ENCODE peak calls at places on chromosomes 1 and 21, in six cellular contexts. One of them, this sample, is unnamed.

GRCh38 chr1:53536606-53537005 is 77.4 kb downstream of the DMRTB1 start:
- DNase-seq in HFF-Myc: no peak
- DNase-seq in OCI-LY7: no peak
- DNase-seq in endothelial cell of umbilical vein: no peak
- DNase-seq in H9: no peak
- DNase-seq in A549: no peak
- DNase-seq in this sample: no peak

GRCh38 chr1:23460519-23460918 is 23.5 kb downstream of the ASAP3 start:
- DNase-seq in HFF-Myc: no peak
- DNase-seq in H9: no peak
- DNase-seq in endothelial cell of umbilical vein: no peak
- DNase-seq in OCI-LY7: no peak
- DNase-seq in A549: no peak
- DNase-seq in this sample: no peak

GRCh38 chr1:2093636-2094035 is 43.4 kb downstream of the PRKCZ start:
- DNase-seq in OCI-LY7: no peak
- DNase-seq in A549: no peak
- DNase-seq in HFF-Myc: no peak
- DNase-seq in endothelial cell of umbilical vein: no peak
- DNase-seq in H9: no peak
- DNase-seq in this sample: no peak

GRCh38 chr1:20511518-20512428 is 3.8 kb upstream of the MUL1 start:
- DNase-seq in H9: no peak
- DNase-seq in A549: no peak
- DNase-seq in OCI-LY7: peak; percentile 80
- DNase-seq in endothelial cell of umbilical vein: no peak
- DNase-seq in HFF-Myc: no peak
- DNase-seq in this sample: peak; percentile 69

GRCh38 chr1:29317916-29318530 is 81.7 kb downstream of the PTPRU start:
- DNase-seq in H9: no peak
- DNase-seq in HFF-Myc: no peak
- DNase-seq in OCI-LY7: no peak
- DNase-seq in endothelial cell of umbilical vein: no peak
- DNase-seq in A549: no peak
- DNase-seq in this sample: no peak

GRCh38 chr1:219784660-219785391 is 143.5 kb downstream of the SLC30A10 start:
- DNase-seq in OCI-LY7: no peak
- DNase-seq in HFF-Myc: no peak
- DNase-seq in H9: no peak
- DNase-seq in endothelial cell of umbilical vein: no peak
- DNase-seq in A549: no peak
- DNase-seq in this sample: peak; percentile 42

GRCh38 chr1:167000546-167000945 is 11.5 kb downstream of the MAEL start:
- DNase-seq in A549: no peak
- DNase-seq in H9: no peak
- DNase-seq in HFF-Myc: no peak
- DNase-seq in endothelial cell of umbilical vein: no peak
- DNase-seq in OCI-LY7: no peak
- DNase-seq in this sample: no peak

GRCh38 chr1:192445849-192446489 is 129.2 kb downstream of the RGS21 start:
- DNase-seq in A549: no peak
- DNase-seq in HFF-Myc: peak; percentile 31
- DNase-seq in OCI-LY7: peak; percentile 53
- DNase-seq in endothelial cell of umbilical vein: peak; percentile 71
- DNase-seq in H9: no peak
- DNase-seq in this sample: peak; percentile 63

GRCh38 chr1:176055398-176055797 is 151.7 kb downstream of the COP1 start:
- DNase-seq in H9: no peak
- DNase-seq in A549: no peak
- DNase-seq in HFF-Myc: no peak
- DNase-seq in endothelial cell of umbilical vein: no peak
- DNase-seq in OCI-LY7: no peak
- DNase-seq in this sample: no peak

GRCh38 chr1:76012341-76013208 is 62.0 kb upstream of the ST6GALNAC3 start:
- DNase-seq in HFF-Myc: no peak
- DNase-seq in OCI-LY7: no peak
- DNase-seq in endothelial cell of umbilical vein: no peak
- DNase-seq in A549: no peak
- DNase-seq in H9: no peak
- DNase-seq in this sample: no peak

GRCh38 chr1:150650193-150650592 is 20.8 kb upstream of the ENSA start:
- DNase-seq in H9: no peak
- DNase-seq in endothelial cell of umbilical vein: no peak
- DNase-seq in A549: no peak
- DNase-seq in OCI-LY7: no peak
- DNase-seq in HFF-Myc: no peak
- DNase-seq in this sample: peak; percentile 9

GRCh38 chr1:118115567-118116272 is 69.3 kb downstream of the SPAG17 start:
- DNase-seq in A549: no peak
- DNase-seq in endothelial cell of umbilical vein: peak; percentile 19
- DNase-seq in OCI-LY7: no peak
- DNase-seq in HFF-Myc: no peak
- DNase-seq in H9: no peak
- DNase-seq in this sample: peak; percentile 55

GRCh38 chr21:14572206-14572780 is 26.2 kb upstream of the SAMSN1 start:
- DNase-seq in HFF-Myc: no peak
- DNase-seq in H9: no peak
- DNase-seq in endothelial cell of umbilical vein: no peak
- DNase-seq in A549: no peak
- DNase-seq in OCI-LY7: no peak
- DNase-seq in this sample: no peak

GRCh38 chr1:212605441-212605976 is 3.1 kb upstream of the ATF3 start:
- DNase-seq in HFF-Myc: no peak
- DNase-seq in endothelial cell of umbilical vein: peak; percentile 19
- DNase-seq in OCI-LY7: no peak
- DNase-seq in A549: no peak
- DNase-seq in H9: no peak
- DNase-seq in this sample: no peak

GRCh38 chr1:86062458-86062857 is 94.1 kb downstream of the COL24A1 start:
- DNase-seq in A549: no peak
- DNase-seq in H9: no peak
- DNase-seq in HFF-Myc: no peak
- DNase-seq in endothelial cell of umbilical vein: peak; percentile 8
- DNase-seq in OCI-LY7: no peak
- DNase-seq in this sample: peak; percentile 15

GRCh38 chr1:2151252-2151651 is 43.3 kb downstream of the FAAP20 start:
- DNase-seq in endothelial cell of umbilical vein: no peak
- DNase-seq in A549: no peak
- DNase-seq in HFF-Myc: no peak
- DNase-seq in OCI-LY7: no peak
- DNase-seq in H9: no peak
- DNase-seq in this sample: no peak

GRCh38 chr1:155050560-155051341 is at the start of gene ADAM15:
- DNase-seq in A549: peak; percentile 90
- DNase-seq in endothelial cell of umbilical vein: peak; percentile 81
- DNase-seq in OCI-LY7: peak; percentile 86
- DNase-seq in H9: peak; percentile 84
- DNase-seq in HFF-Myc: peak; percentile 44
- DNase-seq in this sample: peak; percentile 69

GRCh38 chr1:87151500-87152421 is 176.9 kb upstream of the LMO4 start:
- DNase-seq in OCI-LY7: peak; percentile 40
- DNase-seq in H9: peak; percentile 85
- DNase-seq in HFF-Myc: no peak
- DNase-seq in A549: no peak
- DNase-seq in endothelial cell of umbilical vein: peak; percentile 64
- DNase-seq in this sample: peak; percentile 63

GRCh38 chr1:147189514-147189913 is 17.2 kb upstream of the PRKAB2 start:
- DNase-seq in OCI-LY7: no peak
- DNase-seq in H9: no peak
- DNase-seq in endothelial cell of umbilical vein: no peak
- DNase-seq in A549: no peak
- DNase-seq in HFF-Myc: no peak
- DNase-seq in this sample: no peak
- TF ChIP-seq CTCF in OCI-LY7: no peak
- TF ChIP-seq CTCF in H9: no peak
- TF ChIP-seq CTCF in endothelial cell of umbilical vein: no peak
- TF ChIP-seq CTCF in A549: no peak
- TF ChIP-seq CTCF in HFF-Myc: no peak
- TF ChIP-seq CTCF in this sample: no peak

GRCh38 chr21:25929859-25930520 is 195.2 kb downstream of the GABPA start:
- DNase-seq in HFF-Myc: no peak
- DNase-seq in OCI-LY7: no peak
- DNase-seq in endothelial cell of umbilical vein: no peak
- DNase-seq in A549: no peak
- DNase-seq in H9: no peak
- DNase-seq in this sample: peak; percentile 42
- TF ChIP-seq CTCF in HFF-Myc: no peak
- TF ChIP-seq CTCF in OCI-LY7: no peak
- TF ChIP-seq CTCF in endothelial cell of umbilical vein: no peak
- TF ChIP-seq CTCF in A549: no peak
- TF ChIP-seq CTCF in H9: no peak
- TF ChIP-seq CTCF in this sample: no peak

DNA sequence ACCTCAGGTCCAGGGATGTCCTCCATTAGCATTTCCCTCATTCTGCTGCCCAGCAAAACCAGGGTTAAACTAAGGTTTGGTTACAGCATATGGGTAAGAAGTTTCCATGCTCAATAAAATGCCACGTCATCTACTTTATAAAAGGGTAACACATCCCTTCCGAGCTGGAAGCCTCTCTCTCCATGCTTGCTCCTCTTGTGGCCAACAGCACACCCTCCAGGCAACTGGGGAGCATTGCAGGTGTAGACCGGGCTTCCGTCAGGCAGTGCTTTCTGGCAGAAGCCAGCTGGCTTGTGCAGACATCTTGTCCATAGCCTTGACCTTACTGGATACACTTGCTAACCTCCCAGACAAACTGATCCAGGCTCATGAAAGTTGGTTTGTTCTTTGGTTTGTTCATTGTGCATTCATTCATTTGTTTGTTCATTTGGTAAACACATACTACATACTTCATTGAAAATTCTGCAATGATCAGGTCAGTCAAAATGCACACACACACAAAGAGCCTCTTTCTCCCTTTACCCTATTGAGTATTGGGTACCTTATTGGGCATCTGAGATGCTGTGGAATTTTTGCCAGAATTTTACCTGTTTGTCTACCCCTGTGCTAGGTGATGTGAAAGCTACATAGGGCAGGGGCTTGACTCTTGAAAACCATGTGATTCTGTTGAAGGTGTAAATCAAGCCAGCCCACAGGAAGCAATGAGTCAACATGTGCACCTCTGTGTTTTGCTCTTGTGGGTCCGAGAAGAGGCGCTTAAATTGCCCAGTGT is 422.8 kb downstream of the CAMTA1 start:
- DNase-seq in OCI-LY7: peak; percentile 35
- DNase-seq in endothelial cell of umbilical vein: peak; percentile 59
- DNase-seq in H9: peak; percentile 87
- DNase-seq in A549: peak; percentile 13
- DNase-seq in HFF-Myc: peak; percentile 41
- DNase-seq in this sample: peak; percentile 72
- TF ChIP-seq CTCF in OCI-LY7: peak; percentile 74
- TF ChIP-seq CTCF in endothelial cell of umbilical vein: peak; percentile 62
- TF ChIP-seq CTCF in H9: peak; percentile 97
- TF ChIP-seq CTCF in A549: no peak
- TF ChIP-seq CTCF in HFF-Myc: peak; percentile 85
- TF ChIP-seq CTCF in this sample: peak; percentile 88

DNA sequence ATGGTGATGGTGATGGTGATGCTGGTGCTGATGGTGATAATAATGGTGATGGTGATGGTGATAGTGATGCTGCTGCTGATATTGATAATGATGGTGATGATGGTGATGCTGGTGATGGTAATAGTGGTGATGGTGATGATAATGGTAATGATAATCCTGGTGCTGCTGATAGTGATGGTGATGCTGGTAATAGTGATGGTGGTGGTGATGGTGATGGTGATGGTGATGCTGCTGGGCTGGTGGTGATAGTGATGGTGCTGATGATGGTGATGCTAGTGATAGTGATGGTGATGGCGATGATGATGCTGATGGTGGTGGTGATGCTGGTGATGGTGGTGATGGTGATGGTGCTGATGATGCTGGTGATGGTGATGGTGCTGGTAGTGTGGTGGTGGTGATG is 58.4 kb upstream of the IGSF21 start:
- DNase-seq in HFF-Myc: no peak
- DNase-seq in OCI-LY7: no peak
- DNase-seq in A549: no peak
- DNase-seq in endothelial cell of umbilical vein: no peak
- DNase-seq in H9: no peak
- DNase-seq in this sample: no peak
- TF ChIP-seq CTCF in HFF-Myc: no peak
- TF ChIP-seq CTCF in OCI-LY7: no peak
- TF ChIP-seq CTCF in A549: no peak
- TF ChIP-seq CTCF in endothelial cell of umbilical vein: no peak
- TF ChIP-seq CTCF in H9: no peak
- TF ChIP-seq CTCF in this sample: no peak

DNA sequence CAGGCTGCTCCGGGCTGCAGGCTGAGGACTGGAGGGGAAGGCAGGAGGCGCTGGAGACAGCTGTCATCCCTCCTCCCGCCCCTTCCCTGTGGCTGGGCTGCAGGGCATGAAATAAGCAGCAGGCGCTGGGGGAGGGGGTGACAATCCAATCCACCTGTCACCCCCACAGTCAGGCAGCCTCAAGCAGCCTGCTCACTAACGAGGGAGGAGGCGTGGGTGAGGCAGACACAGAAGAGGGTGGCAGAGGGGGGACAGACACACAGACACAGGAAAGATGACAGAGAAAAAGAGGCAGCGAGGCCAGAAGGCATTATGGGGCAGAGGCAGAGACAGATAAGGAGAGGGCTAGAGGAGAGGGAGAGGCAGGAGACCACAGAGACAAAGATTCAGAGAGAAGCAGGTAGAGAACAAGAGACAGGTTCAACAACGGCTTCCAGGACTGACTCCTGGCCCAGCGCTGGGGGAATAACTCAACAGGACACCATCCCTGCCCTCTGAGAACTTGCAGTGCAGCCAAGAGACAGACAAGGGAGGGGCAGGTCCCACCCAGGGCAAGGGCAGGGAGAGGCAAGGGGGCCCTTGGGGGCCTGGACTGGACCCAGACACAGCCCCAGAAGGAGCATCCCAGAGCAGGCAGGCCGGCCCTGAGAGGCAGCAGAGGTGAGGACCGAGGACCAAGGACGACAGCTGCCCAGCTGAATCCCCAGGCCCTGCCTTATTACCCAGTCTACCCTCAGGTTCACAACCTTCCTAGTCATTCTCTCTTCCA is 11.2 kb downstream of the MEF2D start:
- DNase-seq in H9: peak; percentile 66
- DNase-seq in HFF-Myc: no peak
- DNase-seq in endothelial cell of umbilical vein: no peak
- DNase-seq in OCI-LY7: peak; percentile 67
- DNase-seq in A549: no peak
- DNase-seq in this sample: no peak
- TF ChIP-seq CTCF in H9: peak; percentile 25
- TF ChIP-seq CTCF in HFF-Myc: no peak
- TF ChIP-seq CTCF in endothelial cell of umbilical vein: no peak
- TF ChIP-seq CTCF in OCI-LY7: no peak
- TF ChIP-seq CTCF in A549: no peak
- TF ChIP-seq CTCF in this sample: no peak